ENCODE peak calls at places on chromosomes 1 and 21, in five cellular contexts. Q is WTC11, P is H1, O is HepG2, U is GM12878. A is an unnamed sample.

GRCh38 chr1:185739967-185740366 is 5.8 kb downstream of the HMCN1 start:
- DNase-seq in Q (no peak), P (no peak), U (no peak), O (no peak), A (no peak)

GRCh38 chr1:25797939-25798338 is 2.1 kb upstream of the SELENON start:
- DNase-seq in P (no peak), O (peak), U (no peak), Q (peak), A (peak)

GRCh38 chr21:44405948-44406872 is 49.1 kb upstream of the LRRC3 start:
- DNase-seq in P (no peak), U (no peak), Q (no peak), O (no peak), A (no peak)

GRCh38 chr1:84143796-84144565 is at the start of gene PRKACB:
- DNase-seq in O (no peak), U (peak), Q (no peak), P (no peak), A (no peak)

GRCh38 chr1:201282931-201283829 is at the start of gene PKP1:
- DNase-seq in P (no peak), Q (peak), O (no peak), U (no peak), A (no peak)

GRCh38 chr1:30111431-30111830 is 612.0 kb downstream of the MATN1 start:
- DNase-seq in O (peak), Q (peak), P (peak), U (no peak), A (peak)

GRCh38 chr1:218735436-218735835 is 390.3 kb downstream of the TGFB2 start:
- DNase-seq in P (no peak), O (no peak), U (no peak), Q (no peak), A (no peak)

GRCh38 chr1:110339427-110340206 is 440 bp downstream of the RBM15 start:
- DNase-seq in U (no peak), O (peak), Q (peak), P (no peak), A (peak)

GRCh38 chr1:84271452-84272273 is 29.8 kb upstream of the SAMD13 start:
- DNase-seq in Q (no peak), U (peak), P (no peak), O (no peak), A (no peak)

GRCh38 chr1:64497484-64497883 is 27.6 kb downstream of the CACHD1 start:
- DNase-seq in P (no peak), O (no peak), U (no peak), Q (no peak), A (no peak)

GRCh38 chr1:2880086-2880485 is 78.6 kb upstream of the TTC34 start:
- DNase-seq in U (no peak), P (no peak), O (no peak), Q (no peak), A (no peak)

GRCh38 chr1:10599194-10599861 is 124.6 kb downstream of the PEX14 start:
- DNase-seq in Q (no peak), U (no peak), O (peak), P (no peak), A (no peak)

GRCh38 chr1:1244192-1244811 is 2.2 kb downstream of the C1QTNF12 start:
- DNase-seq in P (no peak), U (no peak), Q (no peak), O (no peak), A (no peak)

GRCh38 chr1:160779662-160780397 is 16.1 kb upstream of the LY9 start:
- DNase-seq in O (peak), P (peak), U (no peak), Q (peak), A (peak)

GRCh38 chr21:39663066-39663465 is 50.3 kb downstream of the B3GALT5 start:
- DNase-seq in Q (no peak), O (no peak), U (no peak), P (no peak), A (no peak)

GRCh38 chr21:32834825-32835224 is 63.3 kb upstream of the PAXBP1 start:
- DNase-seq in Q (peak), P (no peak), O (no peak), U (no peak), A (no peak)

GRCh38 chr21:28959367-28960099 is 33.1 kb downstream of the LTN1 start:
- DNase-seq in Q (no peak), O (peak), P (no peak), U (no peak), A (no peak)

GRCh38 chr1:25122747-25123146 is 109.6 kb downstream of the SYF2 start:
- DNase-seq in U (no peak), O (peak), P (no peak), Q (no peak), A (no peak)

GRCh38 chr1:26210471-26210870 is 20.1 kb downstream of the CATSPER4 start:
- DNase-seq in P (no peak), O (no peak), Q (no peak), U (no peak), A (no peak)

GRCh38 chr1:223834660-223835263 is 11.0 kb downstream of the TP53BP2 start:
- DNase-seq in U (no peak), P (no peak), O (no peak), Q (no peak), A (no peak)

GRCh38 chr1:150484431-150484830 is 2.8 kb upstream of the TARS2 start:
- DNase-seq in Q (no peak), U (no peak), O (no peak), P (no peak), A (no peak)
- TF ChIP-seq ATF2 in Q (no peak), U (no peak), O (no peak), P (no peak), A (no peak)

GRCh38 chr1:35945327-35945726 is 14.4 kb downstream of the AGO3 start:
- DNase-seq in U (no peak), O (no peak), Q (no peak), P (no peak), A (no peak)
- TF ChIP-seq SP1 in U (no peak), O (no peak), Q (no peak), P (no peak), A (no peak)

GRCh38 chr1:202802998-202803932 is 5.0 kb downstream of the KDM5B start:
- DNase-seq in Q (no peak), P (no peak), U (no peak), O (no peak), A (no peak)
- TF ChIP-seq ATF3 in Q (no peak), P (no peak), U (no peak), O (no peak), A (peak)

GRCh38 chr1:245079021-245079609 is 75.7 kb upstream of the KIF26B start:
- DNase-seq in U (no peak), P (no peak), O (peak), Q (no peak), A (peak)

GRCh38 chr1:245074898-245075297 is 79.9 kb upstream of the KIF26B start:
- DNase-seq in O (no peak), P (no peak), U (no peak), Q (no peak), A (no peak)

GRCh38 chr1:245070836-245071615 is 83.8 kb upstream of the KIF26B start:
- DNase-seq in Q (no peak), P (no peak), O (no peak), U (no peak), A (no peak)

GRCh38 chr1:245074232-245074747 is 80.5 kb upstream of the KIF26B start:
- DNase-seq in P (no peak), U (no peak), O (no peak), Q (no peak), A (no peak)
- TF ChIP-seq ATF2 in P (no peak), U (no peak), O (no peak), Q (no peak), A (no peak)

GRCh38 chr1:22540311-22540710 is 23.0 kb upstream of the EPHA8 start:
- DNase-seq in P (no peak), O (no peak), U (no peak), Q (no peak), A (no peak)

GRCh38 chr1:22545126-22545525 is 18.2 kb upstream of the EPHA8 start:
- DNase-seq in Q (no peak), U (no peak), O (no peak), P (no peak), A (no peak)

GRCh38 chr1:22543679-22544078 is 19.6 kb upstream of the EPHA8 start:
- DNase-seq in P (no peak), Q (no peak), O (no peak), U (no peak), A (no peak)

GRCh38 chr1:22544606-22545005 is 18.7 kb upstream of the EPHA8 start:
- DNase-seq in Q (no peak), P (no peak), U (no peak), O (no peak), A (no peak)

GRCh38 chr1:22542886-22543285 is 20.4 kb upstream of the EPHA8 start:
- DNase-seq in O (no peak), Q (no peak), U (no peak), P (no peak), A (no peak)
- TF ChIP-seq SP1 in O (no peak), Q (no peak), U (no peak), P (no peak), A (no peak)

DNA sequence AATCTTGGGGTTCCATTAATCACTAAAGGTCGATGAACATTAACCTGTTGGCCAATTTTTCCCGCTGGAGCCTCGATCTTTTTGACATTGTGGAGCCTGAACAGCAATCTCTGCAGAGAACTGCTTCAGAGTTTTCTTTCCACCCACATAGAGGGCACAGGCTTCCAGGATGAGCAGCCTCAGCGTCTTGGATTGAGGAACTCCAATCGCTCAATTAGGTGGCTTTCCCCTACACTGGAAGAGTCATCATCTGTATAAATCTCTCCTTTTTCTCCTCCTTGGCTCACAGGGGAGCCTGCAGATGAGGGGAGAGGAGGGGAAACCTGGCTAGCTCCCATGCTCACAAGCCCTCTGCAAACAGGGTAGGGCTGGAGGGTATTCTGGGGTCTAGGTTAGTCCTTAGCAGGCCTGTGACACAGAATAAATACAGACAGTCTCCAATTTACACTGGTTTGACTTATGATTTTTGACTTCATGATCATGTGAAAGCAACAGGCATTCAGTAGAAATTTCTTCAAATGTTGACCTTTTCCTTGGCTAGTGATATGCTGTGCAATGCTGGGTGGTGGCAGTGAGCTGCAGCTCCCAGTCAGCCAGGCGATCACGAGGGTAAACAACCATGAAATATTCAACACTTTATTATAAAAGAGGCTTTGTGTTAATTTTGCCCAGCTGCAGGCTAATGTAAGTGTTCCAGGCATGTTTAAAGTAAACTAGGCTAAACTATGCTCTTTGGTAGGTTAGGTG is 80.8 kb downstream of the PGBD5 start:
- DNase-seq in O (no peak), Q (no peak), U (no peak), P (no peak), A (no peak)
- TF ChIP-seq ATF3 in O (no peak), Q (no peak), U (no peak), P (no peak), A (no peak)

DNA sequence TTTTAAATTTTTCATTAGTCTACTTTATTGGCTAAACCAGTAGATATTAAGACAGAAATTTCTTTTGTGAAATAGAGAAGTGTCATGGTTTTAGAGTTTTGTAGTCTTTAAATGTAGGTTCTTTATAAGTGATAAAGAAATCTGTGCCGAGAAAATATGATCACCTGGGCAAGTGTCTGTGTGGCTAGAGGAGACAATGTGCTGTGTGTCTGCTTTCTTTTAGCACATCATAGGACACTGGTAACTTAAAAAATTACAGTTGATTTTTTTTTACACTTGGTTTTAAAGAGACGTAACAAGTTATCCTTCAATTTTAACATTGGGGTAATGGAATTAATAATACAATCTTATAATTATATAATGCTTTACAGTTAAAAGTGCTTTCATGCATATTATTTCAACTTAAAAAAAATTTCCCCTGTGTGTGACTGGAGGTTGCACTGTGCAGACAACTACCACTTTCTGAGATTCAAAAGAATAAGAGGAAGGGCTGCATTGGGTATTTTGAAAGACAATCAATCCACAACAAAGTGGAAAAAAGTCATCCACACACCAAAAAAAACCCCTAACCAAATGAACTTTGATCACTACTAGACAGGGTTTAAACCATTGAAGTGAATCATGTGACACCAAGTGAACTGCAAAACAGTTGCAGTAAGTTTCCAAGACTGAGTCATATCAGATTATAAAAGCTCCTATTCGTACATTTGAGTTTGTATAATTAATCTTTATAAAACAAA is 50.0 kb upstream of the GFI1 start:
- DNase-seq in Q (no peak), O (peak), U (peak), P (no peak), A (no peak)
- TF ChIP-seq ATF2 in Q (no peak), O (no peak), U (peak), P (no peak), A (no peak)

GRCh38 chr21:38556390-38556789 is 58.1 kb upstream of the ERG start:
- DNase-seq in O (no peak), P (no peak), Q (no peak), U (no peak), A (no peak)
- TF ChIP-seq SP1 in O (no peak), P (no peak), Q (no peak), U (no peak), A (no peak)

GRCh38 chr21:34808569-34809204 is 139.9 kb downstream of the CLIC6 start:
- DNase-seq in P (no peak), U (no peak), O (no peak), Q (no peak), A (no peak)
- TF ChIP-seq ATF3 in P (no peak), U (no peak), O (no peak), Q (no peak), A (no peak)